ENCODE peak calls at places on chromosome 6, in six cellular contexts. One of them, this sample, is unnamed.

GRCh38 chr6:53862517-53863457 is 68.0 kb downstream of the LRRC1 start:
- DNase-seq in G401: no peak
- DNase-seq in SW480: no peak
- DNase-seq in NK-92 treated with Interleukin-12 subunit alpha and Interleukin-12 subunit beta, amount 100 ng/mL, for 24 hours: no peak
- DNase-seq in aorta: no peak
- DNase-seq in activated naive CD4-positive, alpha-beta T cell treated with Interleukin-2 at 50 U/mL for 16 hours: no peak
- DNase-seq in this sample: no peak

GRCh38 chr6:36904096-36904495 is 18.3 kb downstream of the C6orf89 start:
- DNase-seq in G401: no peak
- DNase-seq in SW480: no peak
- DNase-seq in NK-92 treated with Interleukin-12 subunit alpha and Interleukin-12 subunit beta, amount 100 ng/mL, for 24 hours: no peak
- DNase-seq in aorta: no peak
- DNase-seq in activated naive CD4-positive, alpha-beta T cell treated with Interleukin-2 at 50 U/mL for 16 hours: no peak
- DNase-seq in this sample: no peak

GRCh38 chr6:15663057-15663638 is 320 bp upstream of the DTNBP1 start:
- DNase-seq in G401: peak; percentile 74
- DNase-seq in SW480: no peak
- DNase-seq in NK-92 treated with Interleukin-12 subunit alpha and Interleukin-12 subunit beta, amount 100 ng/mL, for 24 hours: no peak
- DNase-seq in aorta: no peak
- DNase-seq in activated naive CD4-positive, alpha-beta T cell treated with Interleukin-2 at 50 U/mL for 16 hours: no peak
- DNase-seq in this sample: peak; percentile 67

GRCh38 chr6:138377844-138378243 is at the start of gene SMIM28:
- DNase-seq in G401: no peak
- DNase-seq in SW480: no peak
- DNase-seq in NK-92 treated with Interleukin-12 subunit alpha and Interleukin-12 subunit beta, amount 100 ng/mL, for 24 hours: no peak
- DNase-seq in aorta: no peak
- DNase-seq in activated naive CD4-positive, alpha-beta T cell treated with Interleukin-2 at 50 U/mL for 16 hours: no peak
- DNase-seq in this sample: no peak

GRCh38 chr6:35343092-35343834 is 905 bp downstream of the PPARD start:
- DNase-seq in G401: peak; percentile 25
- DNase-seq in SW480: no peak
- DNase-seq in NK-92 treated with Interleukin-12 subunit alpha and Interleukin-12 subunit beta, amount 100 ng/mL, for 24 hours: no peak
- DNase-seq in aorta: peak; percentile 84
- DNase-seq in activated naive CD4-positive, alpha-beta T cell treated with Interleukin-2 at 50 U/mL for 16 hours: no peak
- DNase-seq in this sample: no peak

GRCh38 chr6:47479874-47480273 is 2.3 kb downstream of the CD2AP start:
- DNase-seq in G401: no peak
- DNase-seq in SW480: no peak
- DNase-seq in NK-92 treated with Interleukin-12 subunit alpha and Interleukin-12 subunit beta, amount 100 ng/mL, for 24 hours: no peak
- DNase-seq in aorta: no peak
- DNase-seq in activated naive CD4-positive, alpha-beta T cell treated with Interleukin-2 at 50 U/mL for 16 hours: no peak
- DNase-seq in this sample: no peak

GRCh38 chr6:96626749-96627353 is 63.9 kb downstream of the FHL5 start:
- DNase-seq in G401: peak; percentile 23
- DNase-seq in SW480: peak; percentile 57
- DNase-seq in NK-92 treated with Interleukin-12 subunit alpha and Interleukin-12 subunit beta, amount 100 ng/mL, for 24 hours: no peak
- DNase-seq in aorta: no peak
- DNase-seq in activated naive CD4-positive, alpha-beta T cell treated with Interleukin-2 at 50 U/mL for 16 hours: no peak
- DNase-seq in this sample: peak; percentile 21

GRCh38 chr6:74873911-74874310 is 331.9 kb downstream of the COL12A1 start:
- DNase-seq in G401: no peak
- DNase-seq in SW480: no peak
- DNase-seq in NK-92 treated with Interleukin-12 subunit alpha and Interleukin-12 subunit beta, amount 100 ng/mL, for 24 hours: no peak
- DNase-seq in aorta: no peak
- DNase-seq in activated naive CD4-positive, alpha-beta T cell treated with Interleukin-2 at 50 U/mL for 16 hours: no peak
- DNase-seq in this sample: no peak

GRCh38 chr6:152094992-152095592 is 287.6 kb downstream of the ESR1 start:
- DNase-seq in G401: no peak
- DNase-seq in SW480: peak; percentile 79
- DNase-seq in NK-92 treated with Interleukin-12 subunit alpha and Interleukin-12 subunit beta, amount 100 ng/mL, for 24 hours: no peak
- DNase-seq in aorta: peak; percentile 91
- DNase-seq in activated naive CD4-positive, alpha-beta T cell treated with Interleukin-2 at 50 U/mL for 16 hours: no peak
- DNase-seq in this sample: no peak